ENCODE peak calls at places on chromosomes 13 and 19, in nine cellular contexts. S, E, O, B, Z, M, Y, J and W are unnamed samples.

GRCh38 chr13:109671919-109672318 is 114.5 kb downstream of the IRS2 start:
- DNase-seq in J (no peak), Y (no peak), B (no peak), S (no peak), O (no peak), E (no peak), M (no peak), Z (no peak), W (no peak)

GRCh38 chr13:73063166-73063565 is 4.4 kb downstream of the KLF5 start:
- DNase-seq in Z (no peak), Y (no peak), J (no peak), E (no peak), M (no peak), B (no peak), O (no peak), S (no peak), W (no peak)

GRCh38 chr13:76879211-76879875 is 6.9 kb downstream of the KCTD12 start:
- DNase-seq in M (peak; percentile 38), J (no peak), E (peak; percentile 46), B (peak; percentile 82), S (peak; percentile 85), Y (no peak), Z (no peak), O (peak; percentile 52), W (no peak)

GRCh38 chr13:114027046-114027760 is 53.3 kb upstream of the C13orf46 start:
- DNase-seq in O (peak; percentile 70), J (no peak), Z (no peak), Y (no peak), M (no peak), E (no peak), B (no peak), S (no peak), W (no peak)

GRCh38 chr13:110575322-110576069 is 14.0 kb upstream of the RAB20 start:
- DNase-seq in Y (peak; percentile 42), J (peak; percentile 21), O (no peak), B (peak; percentile 61), S (no peak), Z (no peak), E (no peak), M (peak; percentile 49), W (no peak)

GRCh38 chr19:44745887-44746600 is 2.5 kb upstream of the BCL3 start:
- DNase-seq in Y (no peak), O (no peak), E (no peak), J (no peak), M (no peak), B (no peak), S (no peak), Z (no peak), W (no peak)

GRCh38 chr13:71962735-71963134 is 95.7 kb upstream of the DACH1 start:
- DNase-seq in B (no peak), J (no peak), S (no peak), E (no peak), Y (no peak), M (no peak), Z (no peak), O (no peak), W (no peak)

GRCh38 chr19:15452111-15453047 is 2.6 kb upstream of the WIZ start:
- DNase-seq in Z (peak; percentile 98), Y (peak; percentile 99), J (peak; percentile 86), B (peak; percentile 86), O (peak; percentile 94), E (peak; percentile 89), S (peak; percentile 93), M (peak; percentile 91), W (peak; percentile 90)

GRCh38 chr13:41827507-41828213 is 133.2 kb downstream of the VWA8 start:
- DNase-seq in M (no peak), Z (no peak), Y (no peak), S (no peak), E (no peak), B (no peak), O (no peak), J (peak; percentile 77), W (peak; percentile 32)

GRCh38 chr13:89205856-89206255 is 1534.7 kb downstream of the SLITRK5 start:
- DNase-seq in J (no peak), E (no peak), Z (no peak), B (no peak), O (no peak), M (no peak), S (no peak), Y (no peak), W (no peak)

GRCh38 chr19:37654118-37654517 is 1.1 kb downstream of the ZFP30 start:
- DNase-seq in E (no peak), M (no peak), S (no peak), O (no peak), Y (peak; percentile 11), Z (no peak), J (no peak), B (no peak), W (no peak)

GRCh38 chr13:35965226-35965927 is 165.8 kb downstream of the DCLK1 start:
- DNase-seq in Y (no peak), B (no peak), S (no peak), E (no peak), J (no peak), M (no peak), Z (no peak), O (no peak), W (no peak)

GRCh38 chr13:54356849-54357248 is 1328.2 kb downstream of the OLFM4 start:
- DNase-seq in S (no peak), B (no peak), O (no peak), J (no peak), E (no peak), Y (no peak), Z (no peak), M (no peak), W (no peak)

GRCh38 chr13:30739646-30740642 is 4.6 kb downstream of the ALOX5AP start:
- DNase-seq in O (no peak), E (no peak), M (peak; percentile 27), J (peak; percentile 11), Y (no peak), S (peak; percentile 44), Z (no peak), B (no peak), W (no peak)

GRCh38 chr13:49165798-49166752 is 54.1 kb upstream of the MLNR start:
- DNase-seq in E (no peak), Y (no peak), Z (no peak), S (no peak), M (no peak), O (no peak), B (no peak), J (no peak), W (no peak)

GRCh38 chr19:52664461-52664860 is 26.3 kb upstream of the ZNF83 start:
- DNase-seq in J (no peak), S (no peak), B (no peak), M (no peak), E (no peak), Y (peak; percentile 88), O (no peak), Z (no peak), W (no peak)

GRCh38 chr19:55257461-55258411 is 1.1 kb downstream of the PPP6R1 start:
- DNase-seq in Z (peak; percentile 59), S (peak; percentile 76), E (no peak), M (no peak), Y (peak; percentile 49), B (no peak), J (no peak), O (no peak), W (no peak)

GRCh38 chr19:56321254-56321980 is 6.8 kb upstream of the ZSCAN5A start:
- DNase-seq in Y (peak; percentile 35), Z (no peak), O (no peak), J (no peak), E (no peak), B (no peak), M (no peak), S (no peak), W (no peak)

GRCh38 chr13:110027470-110028240 is 241.3 kb upstream of the IRS2 start:
- DNase-seq in O (no peak), Y (no peak), B (no peak), Z (no peak), J (no peak), E (no peak), S (no peak), M (no peak), W (no peak)

DNA sequence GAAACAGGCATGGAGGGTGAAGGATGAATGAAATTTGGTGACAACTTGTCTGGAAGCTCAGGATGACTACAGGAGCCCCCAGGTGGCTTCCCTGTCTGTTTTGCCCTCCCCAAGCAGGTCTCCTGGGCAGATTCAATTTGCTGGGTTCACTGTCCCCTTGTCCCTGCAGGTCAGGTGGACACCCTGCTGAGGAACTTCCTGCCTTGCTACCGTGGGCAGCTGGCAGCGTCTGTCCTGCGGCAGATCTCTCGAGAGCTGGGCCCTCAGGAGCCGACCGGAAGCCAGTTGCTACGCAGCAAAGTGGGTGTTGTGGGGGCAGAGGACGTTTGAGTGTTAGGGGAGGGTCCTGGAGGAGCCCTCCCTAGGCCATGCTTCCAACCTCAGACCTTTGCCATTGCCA is 19.1 kb downstream of the PGLS start:
- DNase-seq in J (no peak), B (no peak), O (no peak), S (no peak), Z (peak; percentile 66), M (no peak), E (no peak), Y (no peak), W (no peak)
- TF ChIP-seq EP300 in J (no peak), B (no peak), O (no peak), S (no peak), Z (no peak), M (no peak), E (no peak), Y (no peak), W (no peak)

DNA sequence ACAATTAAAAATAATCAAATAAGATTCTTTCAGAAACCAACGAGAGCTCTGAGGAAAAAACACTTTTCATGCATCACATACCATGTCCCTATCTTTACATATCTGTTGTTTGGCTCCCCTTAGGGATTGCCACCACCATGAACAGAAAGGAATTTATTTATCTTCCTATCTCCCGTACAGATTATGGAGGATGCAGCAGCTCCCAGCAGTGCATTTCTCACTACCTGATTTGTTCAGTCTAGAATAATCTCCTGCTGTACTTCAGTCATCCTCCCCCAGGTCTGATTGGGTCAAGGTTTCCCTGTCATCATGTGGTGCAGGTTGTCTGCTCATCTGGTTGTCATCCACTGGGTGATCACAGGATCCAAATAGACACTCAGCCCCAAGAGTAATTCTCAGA is 451.3 kb downstream of the OXGR1 start:
- DNase-seq in M (no peak), J (no peak), B (no peak), S (no peak), E (no peak), O (no peak), Y (no peak), Z (no peak), W (no peak)
- TF ChIP-seq EP300 in M (no peak), J (no peak), B (no peak), S (no peak), E (no peak), O (no peak), Y (no peak), Z (no peak), W (no peak)

DNA sequence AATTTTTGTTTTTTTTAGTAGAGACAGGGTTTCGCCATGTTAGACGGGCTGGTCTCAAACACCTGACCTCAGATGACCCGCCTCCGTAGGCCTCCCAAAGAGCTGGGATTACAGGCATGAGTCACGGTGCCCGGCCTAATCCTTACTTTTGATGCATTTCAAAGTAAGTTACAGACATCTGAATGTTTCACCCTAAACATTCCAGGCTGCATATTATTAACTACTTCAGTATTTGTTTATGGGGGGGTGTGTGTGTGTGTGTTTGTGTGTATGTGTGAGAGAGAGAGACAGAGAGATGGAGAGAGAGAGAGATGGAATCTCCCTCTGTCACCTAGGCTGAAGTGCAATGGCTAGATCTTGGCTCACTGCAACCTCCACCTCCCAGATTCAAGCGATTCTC is 13.1 kb downstream of the SULT2B1 start:
- DNase-seq in S (no peak), Y (no peak), B (no peak), O (no peak), Z (no peak), J (peak; percentile 99), M (no peak), E (no peak), W (no peak)
- TF ChIP-seq EP300 in S (no peak), Y (no peak), B (no peak), O (no peak), Z (no peak), J (peak; percentile 97), M (no peak), E (no peak), W (no peak)

GRCh38 chr19:17881701-17882100 is 10.0 kb downstream of the SLC5A5 start:
- DNase-seq in E (no peak), Z (no peak), Y (no peak), J (no peak), O (no peak), M (no peak), S (no peak), B (no peak), W (no peak)
- TF ChIP-seq EP300 in E (no peak), Z (no peak), Y (no peak), J (no peak), O (no peak), M (no peak), S (no peak), B (no peak), W (no peak)